ENCODE peak calls at places on chromosome 15, in nine cellular contexts. M, H, E, Q, I, J, X, L and S are unnamed samples.

GRCh38 chr15:59605994-59606393 is 5.6 kb upstream of the GCNT3 start:
- ATAC-seq in M (no peak), H (no peak), E (no peak), Q (no peak), I (no peak), J (no peak), X (no peak), L (no peak), S (no peak)

GRCh38 chr15:51298656-51299055 is 39.7 kb downstream of the CYP19A1 start:
- ATAC-seq in M (peak), H (no peak), E (no peak), Q (no peak), I (peak), J (no peak), X (no peak), L (no peak), S (no peak)

GRCh38 chr15:99155961-99156443 is 51.1 kb downstream of the SYNM start:
- ATAC-seq in M (peak), H (no peak), E (peak), Q (no peak), I (no peak), J (peak), X (no peak), L (no peak), S (no peak)

GRCh38 chr15:90597477-90598052 is 67.8 kb downstream of the CRTC3 start:
- ATAC-seq in M (no peak), H (no peak), E (peak), Q (no peak), I (no peak), J (no peak), X (peak), L (peak), S (peak)

GRCh38 chr15:81809543-81809942 is 236.3 kb downstream of the MEX3B start:
- ATAC-seq in M (no peak), H (peak), E (no peak), Q (no peak), I (no peak), J (peak), X (no peak), L (no peak), S (peak)

GRCh38 chr15:34365073-34365825 is 1.7 kb downstream of the LPCAT4 start:
- ATAC-seq in M (no peak), H (no peak), E (no peak), Q (no peak), I (no peak), J (no peak), X (no peak), L (peak), S (no peak)

GRCh38 chr15:69508659-69509058 is 56.0 kb downstream of the RPLP1 start:
- ATAC-seq in M (no peak), H (no peak), E (no peak), Q (no peak), I (peak), J (no peak), X (no peak), L (peak), S (no peak)

GRCh38 chr15:45249125-45249780 is 2.8 kb upstream of the SLC28A2 start:
- ATAC-seq in M (no peak), H (no peak), E (no peak), Q (no peak), I (no peak), J (no peak), X (no peak), L (no peak), S (no peak)

GRCh38 chr15:52337961-52338535 is 42.4 kb upstream of the MYO5C start:
- ATAC-seq in M (no peak), H (no peak), E (no peak), Q (no peak), I (no peak), J (no peak), X (no peak), L (no peak), S (no peak)

GRCh38 chr15:89714775-89715174 is 24.2 kb downstream of the WDR93 start:
- ATAC-seq in M (no peak), H (no peak), E (no peak), Q (peak), I (peak), J (peak), X (peak), L (no peak), S (no peak)

GRCh38 chr15:74384566-74385441 is 17.4 kb upstream of the CYP11A1 start:
- ATAC-seq in M (no peak), H (no peak), E (peak), Q (no peak), I (peak), J (peak), X (peak), L (peak), S (peak)